ENCODE peak calls at places on chromosomes 2 and 18, in eight cellular contexts. W is NCI-H345; I is stimulated activated CD8-positive, alpha-beta memory T cell treated with anti-CD3 and anti-CD28 coated beads, Interleukin-15, amount 100 ng/mL, for 24 hours; J is skeletal muscle cell; N is T-cell; U is stimulated activated naive B cell treated with anti-CD40 and anti-IgM and Interleukin-4, amounts not matched to agents 10 μg/mL and 1 μg/mL and 100 μg/mL, for 72 hours; V is activated T-cell treated with anti-CD3 and anti-CD28 coated beads for 24 hours; O is activated CD8-positive, alpha-beta memory T cell treated with anti-CD3 and anti-CD28 coated beads for 48 hours. D is an unnamed sample.

GRCh38 chr2:18516112-18516511 is 44.3 kb downstream of the RDH14 start:
- DNase-seq in W (no peak), I (no peak), J (no peak), N (no peak), U (no peak), V (no peak), O (no peak), D (no peak)

GRCh38 chr2:187055463-187055862 is 206.5 kb upstream of the ZSWIM2 start:
- DNase-seq in W (peak; percentile 23), I (no peak), J (no peak), N (no peak), U (no peak), V (no peak), O (no peak), D (no peak)

GRCh38 chr2:239378021-239378917 is 22.6 kb downstream of the HDAC4 start:
- DNase-seq in W (no peak), I (no peak), J (no peak), N (no peak), U (no peak), V (no peak), O (no peak), D (no peak)

GRCh38 chr2:175855236-175855635 is 146.8 kb downstream of the LNPK start:
- DNase-seq in W (no peak), I (no peak), J (no peak), N (no peak), U (no peak), V (no peak), O (no peak), D (no peak)

GRCh38 chr2:7044253-7045250 is 127.3 kb downstream of the RNF144A start:
- DNase-seq in W (peak; percentile 63), I (peak; percentile 33), J (no peak), N (peak; percentile 41), U (peak; percentile 25), V (peak; percentile 47), O (peak; percentile 25), D (peak; percentile 51)

GRCh38 chr18:34122724-34123334 is 101.9 kb downstream of the NOL4 start:
- DNase-seq in W (peak; percentile 76), I (no peak), J (no peak), N (no peak), U (peak; percentile 3), V (no peak), O (no peak), D (no peak)

GRCh38 chr2:11142987-11143386 is 12.3 kb upstream of the SLC66A3 start:
- DNase-seq in W (no peak), I (no peak), J (no peak), N (no peak), U (no peak), V (no peak), O (no peak), D (no peak)

GRCh38 chr2:3627500-3628100 is 30.4 kb upstream of the ALLC start:
- DNase-seq in W (no peak), I (no peak), J (no peak), N (no peak), U (no peak), V (no peak), O (no peak), D (no peak)

GRCh38 chr2:139142252-139142651 is 362.1 kb upstream of the NXPH2 start:
- DNase-seq in W (no peak), I (no peak), J (no peak), N (no peak), U (no peak), V (no peak), O (no peak), D (no peak)

GRCh38 chr2:166057363-166058169 is 70.3 kb downstream of the SCN1A start:
- DNase-seq in W (peak; percentile 3), I (no peak), J (peak; percentile 8), N (no peak), U (no peak), V (no peak), O (no peak), D (no peak)

GRCh38 chr2:3180082-3180908 is 197.3 kb downstream of the EIPR1 start:
- DNase-seq in W (no peak), I (no peak), J (no peak), N (no peak), U (no peak), V (no peak), O (no peak), D (no peak)

D was measured in CD4-positive, alpha-beta T cell.